ENCODE peak calls at places on chromosome X, in four cellular contexts. One of them, this sample, is unnamed.

GRCh38 chrX:82141942-82142341 is 940.0 kb downstream of the SH3BGRL start:
- DNase-seq in aorta: no peak
- DNase-seq in CD4-positive, alpha-beta memory T cell: peak; percentile 72
- DNase-seq in EL: no peak
- DNase-seq in this sample: peak; percentile 93

GRCh38 chrX:154325541-154325940 is 29.9 kb downstream of the TKTL1 start:
- DNase-seq in EL: peak; percentile 43
- DNase-seq in CD4-positive, alpha-beta memory T cell: no peak
- DNase-seq in aorta: no peak
- DNase-seq in this sample: no peak

GRCh38 chrX:79107891-79108718 is 36.4 kb upstream of the GPR174 start:
- DNase-seq in aorta: no peak
- DNase-seq in CD4-positive, alpha-beta memory T cell: peak; percentile 76
- DNase-seq in EL: no peak
- DNase-seq in this sample: no peak

GRCh38 chrX:127128282-127128681 is 308.8 kb downstream of the PRR32 start:
- DNase-seq in EL: no peak
- DNase-seq in CD4-positive, alpha-beta memory T cell: no peak
- DNase-seq in aorta: no peak
- DNase-seq in this sample: no peak

GRCh38 chrX:8711401-8711800 is 20.5 kb downstream of the ANOS1 start:
- DNase-seq in CD4-positive, alpha-beta memory T cell: no peak
- DNase-seq in EL: no peak
- DNase-seq in aorta: no peak
- DNase-seq in this sample: no peak

GRCh38 chrX:14064632-14065432 is 35.1 kb upstream of the GEMIN8 start:
- DNase-seq in CD4-positive, alpha-beta memory T cell: no peak
- DNase-seq in aorta: no peak
- DNase-seq in EL: no peak
- DNase-seq in this sample: no peak

GRCh38 chrX:69070949-69071650 is 94.2 kb downstream of the PJA1 start:
- DNase-seq in CD4-positive, alpha-beta memory T cell: no peak
- DNase-seq in EL: no peak
- DNase-seq in aorta: peak; percentile 85
- DNase-seq in this sample: no peak

GRCh38 chrX:102042706-102043325 is 82.7 kb upstream of the TCEAL2 start:
- DNase-seq in aorta: no peak
- DNase-seq in CD4-positive, alpha-beta memory T cell: no peak
- DNase-seq in EL: peak; percentile 81
- DNase-seq in this sample: no peak

GRCh38 chrX:155577682-155578081 is 35.1 kb downstream of the TMLHE start:
- DNase-seq in EL: no peak
- DNase-seq in aorta: no peak
- DNase-seq in CD4-positive, alpha-beta memory T cell: no peak
- DNase-seq in this sample: peak; percentile 51

GRCh38 chrX:84144281-84144680 is 43.7 kb downstream of the RPS6KA6 start:
- DNase-seq in EL: peak; percentile 44
- DNase-seq in CD4-positive, alpha-beta memory T cell: no peak
- DNase-seq in aorta: no peak
- DNase-seq in this sample: no peak

GRCh38 chrX:68827848-68828562 is 816 bp upstream of the EFNB1 start:
- DNase-seq in CD4-positive, alpha-beta memory T cell: peak; percentile 66
- DNase-seq in aorta: peak; percentile 95
- DNase-seq in EL: peak; percentile 77
- DNase-seq in this sample: peak; percentile 67

GRCh38 chrX:154002215-154002719 is 17.4 kb downstream of the IRAK1 start:
- DNase-seq in aorta: no peak
- DNase-seq in CD4-positive, alpha-beta memory T cell: peak; percentile 39
- DNase-seq in EL: peak; percentile 47
- DNase-seq in this sample: peak; percentile 70

GRCh38 chrX:83593634-83594294 is 85.7 kb downstream of the POU3F4 start:
- DNase-seq in aorta: no peak
- DNase-seq in CD4-positive, alpha-beta memory T cell: no peak
- DNase-seq in EL: no peak
- DNase-seq in this sample: no peak

GRCh38 chrX:124328765-124329164 is 3.7 kb upstream of the TEX13D start:
- DNase-seq in aorta: no peak
- DNase-seq in CD4-positive, alpha-beta memory T cell: no peak
- DNase-seq in EL: peak; percentile 5
- DNase-seq in this sample: no peak

GRCh38 chrX:45274576-45274975 is 73.9 kb upstream of the DIPK2B start:
- DNase-seq in aorta: no peak
- DNase-seq in CD4-positive, alpha-beta memory T cell: no peak
- DNase-seq in EL: peak; percentile 19
- DNase-seq in this sample: no peak

GRCh38 chrX:151708821-151709220 is 7.0 kb upstream of the FATE1 start:
- DNase-seq in EL: no peak
- DNase-seq in CD4-positive, alpha-beta memory T cell: no peak
- DNase-seq in aorta: no peak
- DNase-seq in this sample: no peak

GRCh38 chrX:19747672-19748610 is 139.5 kb downstream of the SH3KBP1 start:
- DNase-seq in EL: no peak
- DNase-seq in aorta: no peak
- DNase-seq in CD4-positive, alpha-beta memory T cell: peak; percentile 85
- DNase-seq in this sample: peak; percentile 94

GRCh38 chrX:77937291-77937690 is 26.8 kb downstream of the ATP7A start:
- DNase-seq in aorta: no peak
- DNase-seq in CD4-positive, alpha-beta memory T cell: no peak
- DNase-seq in EL: peak; percentile 2
- DNase-seq in this sample: no peak

GRCh38 chrX:46912098-46912672 is at the start of gene JADE3:
- DNase-seq in CD4-positive, alpha-beta memory T cell: peak; percentile 8
- DNase-seq in aorta: peak; percentile 90
- DNase-seq in EL: peak; percentile 71
- DNase-seq in this sample: peak; percentile 51

GRCh38 chrX:40877869-40878268 is 142.5 kb upstream of the MED14 start:
- DNase-seq in CD4-positive, alpha-beta memory T cell: peak; percentile 37
- DNase-seq in EL: peak; percentile 21
- DNase-seq in aorta: no peak
- DNase-seq in this sample: peak; percentile 18

GRCh38 chrX:69221239-69222102 is 56.2 kb upstream of the PJA1 start:
- DNase-seq in CD4-positive, alpha-beta memory T cell: no peak
- DNase-seq in EL: no peak
- DNase-seq in aorta: no peak
- DNase-seq in this sample: no peak

GRCh38 chrX:20218809-20219505 is 47.8 kb downstream of the RPS6KA3 start:
- DNase-seq in aorta: no peak
- DNase-seq in EL: no peak
- DNase-seq in CD4-positive, alpha-beta memory T cell: no peak
- DNase-seq in this sample: no peak

GRCh38 chrX:434946-435345 is 48.2 kb upstream of the PPP2R3B start:
- DNase-seq in EL: no peak
- DNase-seq in CD4-positive, alpha-beta memory T cell: no peak
- DNase-seq in aorta: peak; percentile 44
- DNase-seq in this sample: no peak

GRCh38 chrX:23742693-23743622 is at the start of gene ACOT9:
- DNase-seq in EL: peak; percentile 91
- DNase-seq in CD4-positive, alpha-beta memory T cell: peak; percentile 80
- DNase-seq in aorta: peak; percentile 96
- DNase-seq in this sample: no peak

GRCh38 chrX:28303486-28303885 is 283.8 kb upstream of the IL1RAPL1 start:
- DNase-seq in EL: no peak
- DNase-seq in aorta: no peak
- DNase-seq in CD4-positive, alpha-beta memory T cell: no peak
- DNase-seq in this sample: no peak

GRCh38 chrX:134172588-134173259 is 64.3 kb upstream of the CCDC160 start:
- DNase-seq in EL: no peak
- DNase-seq in CD4-positive, alpha-beta memory T cell: peak; percentile 19
- DNase-seq in aorta: peak; percentile 76
- DNase-seq in this sample: peak; percentile 43

GRCh38 chrX:78517124-78517523 is 142.0 kb downstream of the RTL3 start:
- DNase-seq in aorta: no peak
- DNase-seq in CD4-positive, alpha-beta memory T cell: peak; percentile 88
- DNase-seq in EL: no peak
- DNase-seq in this sample: peak; percentile 94

GRCh38 chrX:10598540-10598939 is 21.8 kb downstream of the MID1 start:
- DNase-seq in EL: no peak
- DNase-seq in aorta: no peak
- DNase-seq in CD4-positive, alpha-beta memory T cell: no peak
- DNase-seq in this sample: no peak

GRCh38 chrX:133608406-133608805 is 193.1 kb upstream of the GPC4 start:
- DNase-seq in aorta: no peak
- DNase-seq in CD4-positive, alpha-beta memory T cell: no peak
- DNase-seq in EL: no peak
- DNase-seq in this sample: no peak

GRCh38 chrX:23557070-23557469 is 110.2 kb upstream of the PRDX4 start:
- DNase-seq in aorta: no peak
- DNase-seq in EL: no peak
- DNase-seq in CD4-positive, alpha-beta memory T cell: no peak
- DNase-seq in this sample: no peak

GRCh38 chrX:43707812-43708548 is 51.9 kb downstream of the MAOA start:
- DNase-seq in CD4-positive, alpha-beta memory T cell: no peak
- DNase-seq in EL: no peak
- DNase-seq in aorta: no peak
- DNase-seq in this sample: no peak

GRCh38 chrX:123108513-123109427 is 75.3 kb upstream of the GRIA3 start:
- DNase-seq in EL: no peak
- DNase-seq in CD4-positive, alpha-beta memory T cell: no peak
- DNase-seq in aorta: no peak
- DNase-seq in this sample: no peak

GRCh38 chrX:118480172-118480571 is 15.4 kb upstream of the DOCK11 start:
- DNase-seq in aorta: no peak
- DNase-seq in CD4-positive, alpha-beta memory T cell: no peak
- DNase-seq in EL: no peak
- DNase-seq in this sample: no peak

GRCh38 chrX:49878834-49879655 is at the start of gene USP27X:
- DNase-seq in CD4-positive, alpha-beta memory T cell: peak; percentile 81
- DNase-seq in aorta: peak; percentile 92
- DNase-seq in EL: peak; percentile 79
- DNase-seq in this sample: peak; percentile 58

GRCh38 chrX:102808336-102808735 is 87.8 kb downstream of the GPRASP3 start:
- DNase-seq in aorta: no peak
- DNase-seq in EL: peak; percentile 61
- DNase-seq in CD4-positive, alpha-beta memory T cell: no peak
- DNase-seq in this sample: no peak

GRCh38 chrX:46381630-46382029 is 163.6 kb downstream of the ZNF674 start:
- DNase-seq in aorta: no peak
- DNase-seq in EL: peak; percentile 12
- DNase-seq in CD4-positive, alpha-beta memory T cell: peak; percentile 11
- DNase-seq in this sample: peak; percentile 32

GRCh38 chrX:53882331-53882730 is 161.9 kb downstream of the PHF8 start:
- DNase-seq in aorta: no peak
- DNase-seq in EL: peak; percentile 33
- DNase-seq in CD4-positive, alpha-beta memory T cell: no peak
- DNase-seq in this sample: no peak

GRCh38 chrX:13952581-13952980 is 77.1 kb downstream of the GEMIN8 start:
- DNase-seq in CD4-positive, alpha-beta memory T cell: no peak
- DNase-seq in aorta: no peak
- DNase-seq in EL: no peak
- DNase-seq in this sample: no peak

GRCh38 chrX:94435799-94436198 is 761.8 kb downstream of the FAM133A start:
- DNase-seq in EL: no peak
- DNase-seq in CD4-positive, alpha-beta memory T cell: no peak
- DNase-seq in aorta: no peak
- DNase-seq in this sample: no peak

GRCh38 chrX:107449490-107450175 is at the start of gene FRMPD3:
- DNase-seq in EL: peak; percentile 2
- DNase-seq in CD4-positive, alpha-beta memory T cell: no peak
- DNase-seq in aorta: peak; percentile 77
- DNase-seq in this sample: no peak

This sample was measured in Jurkat, Clone E6-1.